ENCODE peak calls at places on chromosomes 4 and X, in ten cellular contexts. Y is neural progenitor cell, L is mucosa of descending colon, I is right lobe of liver, S is fibroblast of lung, R is cardiac muscle cell, U is hepatocyte, X is left ventricle myocardium inferior, P is tibial nerve, B is adrenal gland. M is an unnamed sample.

GRCh38 chrX:26352891-26353430 is 137.0 kb downstream of the MAGEB5 start:
- DNase-seq in Y (no peak), L (no peak), I (no peak), S (no peak), R (no peak), U (no peak), X (no peak), P (no peak), B (no peak), M (no peak)

GRCh38 chr4:46123872-46124755 is at the start of gene GABRG1:
- DNase-seq in Y (peak; percentile 62), L (no peak), I (no peak), S (no peak), R (no peak), U (peak; percentile 5), X (no peak), P (peak; percentile 12), B (no peak), M (no peak)

GRCh38 chrX:71103110-71103983 is 3.2 kb downstream of the CXorf65 start:
- DNase-seq in Y (peak; percentile 48), L (peak; percentile 57), I (no peak), S (no peak), R (peak; percentile 9), U (peak; percentile 45), X (no peak), P (no peak), B (no peak), M (peak; percentile 22)

GRCh38 chrX:141642979-141643378 is 53.5 kb downstream of the SPANXA2 start:
- DNase-seq in Y (peak; percentile 11), L (no peak), I (no peak), S (peak; percentile 49), R (peak; percentile 2), U (no peak), X (no peak), P (no peak), B (no peak), M (no peak)

GRCh38 chr4:20074450-20074849 is 177.3 kb upstream of the SLIT2 start:
- DNase-seq in Y (no peak), L (no peak), I (no peak), S (peak; percentile 50), R (peak; percentile 41), U (peak; percentile 7), X (no peak), P (no peak), B (no peak), M (no peak)

GRCh38 chr4:42954925-42955669 is 62.6 kb downstream of the GRXCR1 start:
- DNase-seq in Y (no peak), L (no peak), I (no peak), S (no peak), R (no peak), U (no peak), X (peak; percentile 34), P (no peak), B (no peak), M (peak; percentile 17)

GRCh38 chr4:176753049-176753448 is 39.7 kb downstream of the VEGFC start:
- DNase-seq in Y (peak; percentile 18), L (no peak), I (no peak), S (peak; percentile 92), R (peak; percentile 72), U (no peak), X (no peak), P (no peak), B (no peak), M (no peak)

GRCh38 chr4:143420227-143420626 is 83.6 kb downstream of the GAB1 start:
- DNase-seq in Y (no peak), L (no peak), I (no peak), S (no peak), R (no peak), U (no peak), X (no peak), P (no peak), B (no peak), M (no peak)

GRCh38 chr4:163673848-163674702 is 179.6 kb downstream of the TMA16 start:
- DNase-seq in Y (no peak), L (no peak), I (no peak), S (no peak), R (no peak), U (no peak), X (no peak), P (no peak), B (no peak), M (no peak)

GRCh38 chr4:170229021-170229420 is 139.3 kb upstream of the AADAT start:
- DNase-seq in Y (peak; percentile 53), L (no peak), I (no peak), S (no peak), R (no peak), U (no peak), X (no peak), P (no peak), B (no peak), M (no peak)

GRCh38 chrX:133544105-133544504 is 128.8 kb upstream of the GPC4 start:
- DNase-seq in Y (no peak), L (no peak), I (no peak), S (peak; percentile 72), R (peak; percentile 41), U (peak; percentile 55), X (no peak), P (no peak), B (no peak), M (no peak)

GRCh38 chr4:15469402-15470148 is at the start of gene CC2D2A:
- DNase-seq in Y (peak; percentile 50), L (peak; percentile 44), I (no peak), S (peak; percentile 69), R (peak; percentile 76), U (peak; percentile 53), X (no peak), P (no peak), B (peak; percentile 39), M (no peak)

GRCh38 chr4:1777822-1778641 is 15.1 kb upstream of the FGFR3 start:
- DNase-seq in Y (peak; percentile 97), L (no peak), I (no peak), S (peak; percentile 39), R (peak; percentile 41), U (peak; percentile 62), X (no peak), P (no peak), B (no peak), M (no peak)

GRCh38 chr4:1773754-1774153 is 19.3 kb upstream of the FGFR3 start:
- DNase-seq in Y (no peak), L (no peak), I (no peak), S (no peak), R (no peak), U (no peak), X (no peak), P (no peak), B (no peak), M (no peak)

GRCh38 chr4:1776521-1777161 is 16.5 kb upstream of the FGFR3 start:
- DNase-seq in Y (no peak), L (no peak), I (no peak), S (no peak), R (no peak), U (no peak), X (no peak), P (no peak), B (no peak), M (no peak)

GRCh38 chr4:1778642-1779392 is 14.3 kb upstream of the FGFR3 start:
- DNase-seq in Y (no peak), L (no peak), I (no peak), S (no peak), R (no peak), U (no peak), X (no peak), P (no peak), B (no peak), M (no peak)

DNA sequence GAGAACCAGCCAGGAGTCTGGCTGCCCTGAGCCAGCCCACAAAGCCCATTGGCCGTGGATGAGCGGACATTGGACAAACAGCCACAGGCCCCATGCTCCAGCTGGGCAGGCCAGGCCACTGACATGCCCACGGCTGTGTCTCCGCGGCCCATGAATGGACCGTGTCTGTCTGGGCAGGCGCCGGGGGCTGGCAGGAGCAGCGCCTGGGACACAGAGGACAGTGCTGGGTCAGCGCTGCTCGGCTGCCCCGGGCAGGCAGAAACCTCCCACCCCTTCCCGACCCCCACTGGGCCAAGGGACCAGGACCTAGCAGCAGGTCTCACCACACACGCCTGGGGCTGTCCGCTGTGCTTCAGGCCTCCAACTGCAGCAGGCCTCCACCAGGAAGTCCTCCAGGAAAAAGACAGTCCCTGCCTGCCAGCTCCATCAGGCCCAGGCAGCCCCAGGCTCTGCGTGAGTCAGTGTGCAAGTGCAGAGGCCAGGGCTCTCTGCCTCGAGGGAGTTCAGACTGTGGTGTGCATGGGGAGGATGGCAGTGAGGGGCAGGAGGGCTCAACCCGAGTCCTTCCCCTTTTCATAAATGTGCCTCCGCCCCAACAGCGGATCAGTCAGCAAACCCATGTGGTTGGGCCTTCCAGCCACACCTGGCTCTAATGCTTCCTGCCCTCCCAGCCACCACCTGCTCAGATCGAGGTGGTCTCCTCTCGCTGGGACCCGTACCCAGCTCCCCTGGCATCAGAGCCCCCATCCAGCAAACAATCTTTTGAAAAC is 17.2 kb upstream of the FGFR3 start:
- DNase-seq in Y (peak; percentile 65), L (no peak), I (no peak), S (no peak), R (no peak), U (no peak), X (no peak), P (no peak), B (no peak), M (no peak)
- H3K4me1 ChIP-seq in Y (peaks cover 52% of the 10 kb centered on the region), L (no peaks in the 10 kb centered on the region), I (no peaks in the 10 kb centered on the region), S (no peaks in the 10 kb centered on the region), R (peaks cover 24% of the 10 kb centered on the region), U (peaks cover 36% of the 10 kb centered on the region), X (peaks cover 5% of the 10 kb centered on the region), P (no peaks in the 10 kb centered on the region), B (no peaks in the 10 kb centered on the region), M (peaks cover 4% of the 10 kb centered on the region)

DNA sequence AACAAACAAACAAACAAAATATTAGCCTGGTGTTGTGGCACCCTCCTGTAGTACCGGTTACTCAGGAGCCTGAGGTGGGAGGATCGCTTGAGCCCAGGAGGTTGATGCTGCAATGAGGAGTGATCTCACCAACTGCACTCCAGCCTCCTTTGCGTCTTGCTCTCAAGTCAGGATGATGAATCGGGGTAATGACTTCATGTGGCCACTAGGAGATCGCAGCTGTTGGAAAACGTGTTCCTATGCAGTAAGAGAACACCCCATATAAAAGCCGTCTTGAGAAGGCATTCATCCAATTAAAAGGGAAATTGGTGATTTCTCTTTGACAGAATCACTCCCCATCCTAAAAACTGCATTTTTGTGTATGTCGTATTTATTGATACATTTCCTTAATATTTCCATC is 6.9 kb downstream of the CCNB3 start:
- DNase-seq in Y (peak; percentile 37), L (peak; percentile 14), I (no peak), S (no peak), R (peak; percentile 29), U (no peak), X (no peak), P (no peak), B (no peak), M (no peak)
- TF ChIP-seq CTCF in Y (peak; percentile 38), L (no peak), I (peak; percentile 6), S (no peak), R (peak; percentile 25), U (no peak), X (peak; percentile 30), P (no peak), B (no peak), M (no peak)

GRCh38 chrX:7983594-7983993 is 56.4 kb upstream of the PNPLA4 start:
- DNase-seq in Y (no peak), L (no peak), I (no peak), S (no peak), R (no peak), U (no peak), X (no peak), P (no peak), B (no peak), M (no peak)
- H3K4me1 ChIP-seq in Y (no peaks in the 10 kb centered on the region), L (no peaks in the 10 kb centered on the region), I (no peaks in the 10 kb centered on the region), S (no peaks in the 10 kb centered on the region), R (peaks cover 21% of the 10 kb centered on the region), U (no peaks in the 10 kb centered on the region), X (no peaks in the 10 kb centered on the region), P (no peaks in the 10 kb centered on the region), B (peaks cover 6% of the 10 kb centered on the region), M (no peaks in the 10 kb centered on the region)

GRCh38 chrX:17839269-17839668 is 21.8 kb downstream of the RAI2 start:
- DNase-seq in Y (no peak), L (peak; percentile 9), I (no peak), S (no peak), R (no peak), U (no peak), X (no peak), P (no peak), B (no peak), M (no peak)
- TF ChIP-seq CTCF in Y (peak; percentile 24), L (no peak), I (no peak), S (no peak), R (no peak), U (no peak), X (no peak), P (no peak), B (no peak), M (no peak)

M was measured in heart right ventricle.